ENCODE peak calls at places on chromosomes 4 and X, in six cellular contexts. A is HepG2, U is K562, G is GM12891, T is H1, B is GM12878. Z is an unnamed sample.

GRCh38 chr4:20532871-20533870 is 167.1 kb upstream of the PACRGL start:
- DNase-seq in A (no peak), G (no peak), U (no peak), B (no peak), T (no peak), Z (no peak)

GRCh38 chr4:81260443-81261102 is 45.6 kb upstream of the PRKG2 start:
- DNase-seq in T (peak; percentile 59), A (no peak), G (no peak), U (peak; percentile 13), B (no peak), Z (no peak)

GRCh38 chr4:910366-911091 is 21.6 kb downstream of the GAK start:
- DNase-seq in G (no peak), A (no peak), U (no peak), T (no peak), B (no peak), Z (no peak)

GRCh38 chr4:89026542-89026941 is 30.4 kb downstream of the FAM13A start:
- DNase-seq in B (no peak), U (peak; percentile 23), T (no peak), A (no peak), G (no peak), Z (no peak)

GRCh38 chr4:26491449-26492170 is 1.3 kb upstream of the CCKAR start:
- DNase-seq in A (no peak), U (no peak), G (no peak), T (peak; percentile 38), B (no peak), Z (no peak)

GRCh38 chr4:153466637-153467153 is 535 bp downstream of the TMEM131L start:
- DNase-seq in G (no peak), B (no peak), A (no peak), U (no peak), T (no peak), Z (no peak)

GRCh38 chr4:174591243-174592021 is 69.1 kb upstream of the HPGD start:
- DNase-seq in B (no peak), U (no peak), T (no peak), G (peak; percentile 11), A (no peak), Z (no peak)

GRCh38 chrX:22950278-22951266 is 49.2 kb upstream of the DDX53 start:
- DNase-seq in T (no peak), U (peak; percentile 21), B (no peak), G (no peak), A (no peak), Z (no peak)

GRCh38 chr4:154088741-154089140 is 299.9 kb upstream of the SFRP2 start:
- DNase-seq in G (no peak), A (no peak), T (no peak), B (no peak), U (no peak), Z (no peak)

GRCh38 chrX:19649227-19650009 is 134.1 kb upstream of the MAP3K15 start:
- DNase-seq in A (no peak), G (no peak), B (no peak), U (no peak), T (no peak), Z (no peak)

GRCh38 chrX:138945219-138945618 is 233.7 kb upstream of the FGF13 start:
- DNase-seq in B (no peak), G (no peak), U (peak; percentile 39), A (no peak), T (no peak), Z (no peak)

GRCh38 chrX:39439910-39440733 is 638.9 kb downstream of the MID1IP1 start:
- DNase-seq in U (peak; percentile 45), T (no peak), A (no peak), G (no peak), B (peak; percentile 36), Z (no peak)

GRCh38 chr4:87529187-87529586 is at the start of gene SPARCL1:
- DNase-seq in A (no peak), U (no peak), B (no peak), T (no peak), G (no peak), Z (no peak)

GRCh38 chrX:38805294-38806053 is 4.2 kb downstream of the MID1IP1 start:
- DNase-seq in U (peak; percentile 74), B (no peak), A (peak; percentile 56), G (no peak), T (peak; percentile 47), Z (peak; percentile 25)

GRCh38 chr4:108113229-108113628 is 55.5 kb downstream of the LEF1 start:
- DNase-seq in A (no peak), T (no peak), B (no peak), G (no peak), U (peak; percentile 36), Z (no peak)

GRCh38 chr4:109007976-109008375 is 245.1 kb upstream of the ETNPPL start:
- DNase-seq in B (no peak), U (no peak), G (no peak), A (no peak), T (no peak), Z (no peak)

GRCh38 chrX:153766098-153766817 is 2.2 kb downstream of the PLXNB3 start:
- DNase-seq in A (peak; percentile 48), T (no peak), G (peak; percentile 30), U (peak; percentile 91), B (no peak), Z (peak; percentile 38)

GRCh38 chr4:111689214-111689613 is 456.0 kb upstream of the FAM241A start:
- DNase-seq in T (no peak), A (no peak), U (no peak), B (no peak), G (no peak), Z (no peak)

GRCh38 chr4:99885063-99885664 is 9.1 kb downstream of the LAMTOR3 start:
- DNase-seq in U (peak; percentile 62), G (no peak), T (no peak), A (peak; percentile 21), B (no peak), Z (no peak)

GRCh38 chr4:152290522-152290921 is 245.4 kb downstream of the FBXW7 start:
- DNase-seq in A (no peak), U (no peak), T (no peak), G (no peak), B (no peak), Z (no peak)

GRCh38 chr4:35525192-35525978 is 718.9 kb downstream of the ARAP2 start:
- DNase-seq in U (no peak), G (no peak), A (no peak), B (no peak), T (peak; percentile 46), Z (no peak)

GRCh38 chr4:106670911-106671310 is 302.3 kb upstream of the GIMD1 start:
- DNase-seq in U (no peak), G (no peak), B (no peak), T (no peak), A (no peak), Z (no peak)

GRCh38 chr4:112817933-112818921 is 181.3 kb downstream of the LARP7 start:
- DNase-seq in A (peak; percentile 7), T (peak; percentile 81), G (peak; percentile 44), B (peak; percentile 55), U (peak; percentile 9), Z (peak; percentile 50)

GRCh38 chrX:19705196-19705769 is 182.1 kb downstream of the SH3KBP1 start:
- DNase-seq in T (no peak), U (no peak), B (no peak), G (no peak), A (no peak), Z (no peak)

GRCh38 chrX:87338510-87338909 is 179.1 kb upstream of the KLHL4 start:
- DNase-seq in T (no peak), G (no peak), U (peak; percentile 20), A (peak; percentile 5), B (no peak), Z (no peak)

GRCh38 chrX:106894978-106895452 is 8.1 kb downstream of the RIPPLY1 start:
- DNase-seq in G (no peak), T (no peak), B (no peak), U (no peak), A (peak; percentile 51), Z (no peak)

DNA sequence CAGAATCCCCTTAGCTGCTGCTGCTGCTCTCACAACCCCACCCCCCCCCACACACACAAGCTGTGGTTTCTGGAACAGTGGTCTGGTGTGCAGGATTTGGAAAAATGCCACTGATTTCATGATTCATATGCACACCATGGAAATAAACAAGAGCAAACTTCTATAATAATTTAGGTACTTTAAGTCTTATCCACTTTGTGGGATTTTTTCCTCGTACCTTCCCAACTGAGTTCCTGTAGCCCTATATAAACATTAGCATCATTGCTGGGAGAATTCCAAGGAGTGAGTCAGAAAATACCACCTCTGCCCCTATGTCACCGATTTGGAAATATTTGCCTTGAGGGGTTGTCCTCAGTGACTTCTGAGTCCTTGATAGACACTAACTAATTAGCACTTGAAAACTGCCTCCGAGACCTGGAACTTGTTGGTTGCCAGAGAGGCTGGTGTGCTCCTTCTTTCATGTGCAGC is 61.6 kb downstream of the CPE start:
- DNase-seq in B (no peak), A (peak; percentile 23), T (no peak), G (no peak), U (no peak), Z (no peak)
- TF ChIP-seq TAF1 in B (no peak), A (no peak), T (no peak), G (no peak), U (no peak), Z (no peak)

DNA sequence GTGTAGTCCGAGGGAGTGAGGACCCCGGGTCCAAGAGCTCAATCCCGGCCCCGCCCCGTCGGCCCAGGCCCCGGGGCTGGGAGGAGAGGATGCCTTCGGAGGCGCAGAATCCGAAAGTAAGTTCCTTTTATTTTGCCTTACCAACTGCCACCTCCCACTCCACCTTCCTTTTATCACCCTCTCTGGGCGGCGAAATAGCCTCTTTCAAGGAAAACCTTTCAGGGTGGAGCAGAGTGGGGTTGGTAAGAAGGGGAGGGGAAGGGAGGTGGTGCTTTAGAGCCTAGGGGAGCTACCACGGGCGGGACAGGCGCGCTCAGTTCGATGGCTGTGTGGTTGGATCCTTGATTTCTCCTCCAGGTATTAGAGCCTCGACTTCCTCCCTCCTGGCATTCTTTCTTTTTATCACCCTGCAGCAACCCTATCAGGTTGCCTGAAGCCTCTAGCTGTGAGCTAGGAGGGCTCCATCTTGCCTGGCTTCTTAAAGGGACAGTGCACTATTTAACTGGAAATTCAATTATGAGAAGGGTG is 191.2 kb downstream of the RRAGB start:
- DNase-seq in T (peak; percentile 46), B (no peak), A (no peak), U (no peak), G (no peak), Z (no peak)
- TF ChIP-seq POLR2AphosphoS5 in T (no peak), B (no peak), A (no peak), U (no peak), G (no peak), Z (no peak)

DNA sequence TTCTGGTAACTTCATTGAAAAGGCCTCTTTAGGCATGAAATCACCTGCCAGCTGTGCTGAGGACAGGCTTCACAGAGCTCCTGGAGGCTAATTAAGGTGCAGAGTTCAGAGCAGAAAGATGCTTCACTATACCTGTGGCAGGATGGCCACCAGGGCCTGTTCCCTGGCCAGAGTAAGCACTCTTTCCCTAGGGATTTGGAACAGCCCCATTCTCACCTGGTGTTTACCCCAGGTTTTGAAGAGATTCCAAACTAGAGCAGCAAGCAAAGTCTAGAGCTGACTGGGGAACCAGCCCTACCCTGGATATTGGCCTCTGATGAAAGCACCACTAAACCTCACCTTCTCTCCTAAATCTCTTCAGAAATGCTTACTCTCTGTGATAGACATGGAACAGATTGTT is 148.8 kb downstream of the PDE5A start:
- DNase-seq in T (no peak), B (no peak), A (no peak), U (no peak), G (no peak), Z (no peak)
- TF ChIP-seq POLR2A in T (no peak), B (no peak), A (no peak), U (no peak), G (no peak), Z (no peak)

DNA sequence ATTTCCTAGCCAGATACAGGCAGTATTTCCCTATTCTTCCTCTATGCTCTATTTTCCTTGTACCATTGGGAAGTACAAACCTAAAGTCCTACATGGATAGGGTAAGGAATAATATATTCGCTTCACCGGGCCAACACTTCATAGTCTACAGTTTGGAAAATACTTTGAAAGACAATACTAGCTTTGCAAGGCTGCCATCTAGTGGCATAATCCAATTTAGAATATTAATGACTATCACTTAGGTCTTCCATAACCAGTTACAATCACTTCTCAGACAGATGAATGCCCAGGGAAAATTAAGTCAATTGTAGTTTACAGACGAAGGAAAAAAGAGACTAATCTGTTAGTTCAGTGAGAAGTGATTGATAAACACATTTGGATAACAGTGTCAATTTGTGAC is 141.0 kb upstream of the FAM47C start:
- DNase-seq in A (peak; percentile 2), B (no peak), G (no peak), U (peak; percentile 21), T (no peak), Z (no peak)
- TF ChIP-seq TAF1 in A (no peak), B (no peak), G (no peak), U (no peak), T (no peak), Z (no peak)